ENCODE peak calls at places on chromosomes 3 and 15, in six cellular contexts. S is brain microvascular endothelial cell, F is suprapubic skin, K is neural crest cell, R is spleen, N is AG04449. H is an unnamed sample.

GRCh38 chr15:99321477-99321876 is 70.2 kb downstream of the LRRC28 start:
- DNase-seq in S (no peak), F (no peak), K (no peak), R (no peak), N (no peak), H (no peak)

GRCh38 chr3:72169561-72170472 is 384.9 kb upstream of the PROK2 start:
- DNase-seq in S (no peak), F (no peak), K (no peak), R (no peak), N (no peak), H (no peak)

GRCh38 chr15:73125219-73125618 is 73.0 kb downstream of the NEO1 start:
- DNase-seq in S (peak; percentile 15), F (no peak), K (no peak), R (no peak), N (no peak), H (no peak)

GRCh38 chr15:39629906-39630305 is 49.0 kb downstream of the THBS1 start:
- DNase-seq in S (no peak), F (no peak), K (no peak), R (no peak), N (no peak), H (no peak)

GRCh38 chr3:193594946-193595689 is 2.1 kb downstream of the OPA1 start:
- DNase-seq in S (peak; percentile 18), F (no peak), K (no peak), R (no peak), N (no peak), H (no peak)

GRCh38 chr15:70269331-70269911 is 171.7 kb upstream of the TLE3 start:
- DNase-seq in S (no peak), F (no peak), K (no peak), R (peak; percentile 75), N (no peak), H (no peak)

GRCh38 chr15:94119923-94120775 is 111.2 kb upstream of the MCTP2 start:
- DNase-seq in S (peak; percentile 80), F (no peak), K (peak; percentile 51), R (no peak), N (peak; percentile 73), H (peak; percentile 28)

GRCh38 chr3:15942936-15943335 is 145.2 kb upstream of the ANKRD28 start:
- DNase-seq in S (no peak), F (no peak), K (no peak), R (no peak), N (no peak), H (no peak)

GRCh38 chr15:100651253-100651652 is 48.9 kb downstream of the ASB7 start:
- DNase-seq in S (peak; percentile 12), F (no peak), K (no peak), R (no peak), N (no peak), H (no peak)

GRCh38 chr3:153881201-153881600 is 240.0 kb upstream of the ARHGEF26 start:
- DNase-seq in S (no peak), F (no peak), K (no peak), R (no peak), N (no peak), H (no peak)
- TF ChIP-seq CTCF in S (no peak), F (no peak), K (no peak), R (no peak), N (no peak), H (no peak)

GRCh38 chr15:48717458-48717857 is 71.9 kb upstream of the FBN1 start:
- DNase-seq in S (no peak), F (no peak), K (no peak), R (no peak), N (no peak), H (no peak)
- TF ChIP-seq CTCF in S (no peak), F (no peak), K (no peak), R (no peak), N (peak; percentile 8), H (no peak)

GRCh38 chr15:45126535-45127158 is 3.0 kb downstream of the DUOXA1 start:
- DNase-seq in S (peak; percentile 28), F (no peak), K (no peak), R (no peak), N (no peak), H (no peak)
- TF ChIP-seq CTCF in S (peak; percentile 79), F (peak; percentile 65), K (peak; percentile 73), R (peak; percentile 50), N (peak; percentile 34), H (peak; percentile 65)

DNA sequence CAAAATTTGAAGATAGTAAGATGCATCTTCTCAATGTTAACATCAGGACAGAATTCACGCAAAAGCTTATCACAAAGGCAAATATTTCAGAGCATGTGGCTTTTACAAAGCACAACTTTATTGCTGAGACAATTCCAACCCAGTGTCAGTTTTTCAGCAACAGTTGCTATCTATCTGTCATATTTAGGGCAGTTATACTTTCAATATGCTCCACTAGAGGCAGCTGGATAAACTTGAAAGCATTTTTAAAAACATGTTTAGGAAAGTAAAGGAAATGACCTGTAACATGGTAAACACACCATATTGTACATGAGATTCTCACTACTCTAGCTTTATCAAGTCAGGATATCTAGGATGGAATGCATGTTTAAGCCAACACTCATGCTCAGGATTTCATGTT is 63.7 kb upstream of the CPB1 start:
- DNase-seq in S (no peak), F (no peak), K (no peak), R (no peak), N (no peak), H (no peak)
- TF ChIP-seq CTCF in S (no peak), F (no peak), K (no peak), R (no peak), N (no peak), H (no peak)

GRCh38 chr15:69209661-69210060 is 49.2 kb downstream of the GLCE start:
- DNase-seq in S (no peak), F (no peak), K (no peak), R (no peak), N (no peak), H (no peak)

GRCh38 chr15:69215636-69216035 is 55.2 kb downstream of the GLCE start:
- DNase-seq in S (no peak), F (no peak), K (no peak), R (no peak), N (no peak), H (no peak)

GRCh38 chr15:69210574-69210973 is 50.1 kb downstream of the GLCE start:
- DNase-seq in S (no peak), F (no peak), K (no peak), R (no peak), N (no peak), H (no peak)

GRCh38 chr15:69217381-69217780 is 56.9 kb downstream of the GLCE start:
- DNase-seq in S (no peak), F (no peak), K (no peak), R (no peak), N (no peak), H (no peak)

GRCh38 chr15:69213786-69214185 is 53.4 kb downstream of the GLCE start:
- DNase-seq in S (no peak), F (no peak), K (no peak), R (no peak), N (no peak), H (no peak)
- TF ChIP-seq CTCF in S (peak; percentile 38), F (no peak), K (peak; percentile 38), R (no peak), N (no peak), H (no peak)

DNA sequence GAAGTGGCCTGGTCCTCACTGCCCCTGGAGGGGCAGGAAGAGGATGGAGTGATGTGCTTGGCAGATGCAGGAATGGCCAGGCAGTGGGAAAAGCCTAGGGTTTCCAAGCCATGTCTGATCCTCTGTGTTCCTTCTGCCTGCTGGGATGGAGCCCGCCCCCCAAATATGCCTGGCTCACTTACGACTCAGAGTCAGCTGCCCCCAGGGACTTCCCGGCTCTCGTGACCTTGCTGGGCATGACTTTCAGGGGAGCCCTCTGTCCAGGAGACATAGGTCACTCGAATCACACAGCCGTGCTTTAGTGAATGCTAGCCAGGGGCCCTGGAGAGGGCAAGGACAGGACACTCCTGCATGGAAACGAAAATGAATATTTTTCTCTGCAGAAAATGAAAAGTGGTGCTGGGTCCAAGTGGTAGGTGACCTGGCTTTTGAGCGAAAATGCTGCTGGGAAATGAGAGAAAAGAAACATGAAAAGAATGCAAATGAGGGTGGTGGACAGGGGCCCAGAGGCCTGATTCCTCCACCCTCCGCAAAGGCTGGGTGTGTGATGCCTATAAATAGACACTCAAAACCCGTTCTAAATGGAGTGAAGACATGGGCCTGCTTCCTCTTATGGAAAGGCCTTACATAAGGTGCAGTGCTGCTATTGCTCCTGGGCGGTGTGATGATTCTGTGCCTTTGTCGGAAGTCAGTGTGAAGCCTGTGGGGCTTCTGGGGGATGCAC is 107.4 kb downstream of the APBA2 start:
- DNase-seq in S (no peak), F (no peak), K (no peak), R (no peak), N (no peak), H (no peak)
- TF ChIP-seq CTCF in S (no peak), F (no peak), K (no peak), R (no peak), N (no peak), H (no peak)

DNA sequence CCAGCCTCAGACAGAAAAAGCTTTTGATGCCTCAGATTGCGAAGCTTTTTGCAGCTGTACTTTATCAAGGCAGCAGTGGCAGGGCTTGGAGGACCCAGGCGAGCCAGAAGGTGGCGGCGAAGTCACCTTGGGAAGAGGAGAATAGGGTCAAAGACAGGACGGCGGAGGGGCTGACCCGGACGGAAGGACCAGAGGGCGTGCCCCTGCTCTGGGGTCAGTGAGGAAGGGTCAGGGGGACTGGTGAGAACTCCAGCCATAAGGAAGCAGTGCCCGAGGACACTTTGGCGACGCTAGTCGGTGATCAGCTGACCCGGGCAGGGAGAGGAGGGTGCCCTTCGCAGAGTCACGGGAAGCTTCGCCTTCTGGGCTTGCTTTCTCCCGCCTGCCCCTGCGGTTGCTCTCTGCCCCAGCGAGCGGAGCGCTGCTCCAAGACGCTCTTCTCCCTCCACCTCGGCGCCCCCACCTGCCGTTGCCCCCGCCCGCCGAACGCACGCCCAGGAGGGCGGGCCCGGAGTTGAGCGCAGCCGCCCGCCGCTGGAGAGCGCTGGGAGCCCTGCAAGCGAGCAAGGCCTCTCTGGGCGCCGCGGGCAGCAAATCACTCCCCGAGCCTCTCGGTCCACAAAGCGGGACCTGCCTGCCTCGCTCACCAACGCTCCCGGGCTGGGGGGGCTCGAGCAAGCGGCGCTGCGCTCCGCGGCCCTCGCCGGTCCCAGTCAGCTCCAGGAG is 1.4 kb downstream of the CADPS start:
- DNase-seq in S (no peak), F (peak; percentile 77), K (peak; percentile 47), R (peak; percentile 67), N (no peak), H (no peak)
- TF ChIP-seq CTCF in S (no peak), F (no peak), K (peak; percentile 55), R (no peak), N (no peak), H (no peak)

GRCh38 chr3:66991478-66991877 is 6.6 kb upstream of the KBTBD8 start:
- DNase-seq in S (peak; percentile 83), F (no peak), K (no peak), R (no peak), N (peak; percentile 41), H (no peak)

GRCh38 chr3:66989241-66989640 is 8.9 kb upstream of the KBTBD8 start:
- DNase-seq in S (no peak), F (no peak), K (no peak), R (no peak), N (no peak), H (no peak)

GRCh38 chr3:66989860-66990696 is 8.0 kb upstream of the KBTBD8 start:
- DNase-seq in S (no peak), F (no peak), K (no peak), R (no peak), N (no peak), H (no peak)

GRCh38 chr3:66994588-66994987 is 3.5 kb upstream of the KBTBD8 start:
- DNase-seq in S (no peak), F (no peak), K (no peak), R (no peak), N (no peak), H (no peak)

GRCh38 chr3:66993082-66993481 is 5.0 kb upstream of the KBTBD8 start:
- DNase-seq in S (no peak), F (no peak), K (no peak), R (no peak), N (no peak), H (no peak)
- TF ChIP-seq CTCF in S (no peak), F (no peak), K (no peak), R (no peak), N (no peak), H (no peak)

GRCh38 chr3:10707089-10707983 is 108.7 kb upstream of the SLC6A11 start:
- DNase-seq in S (no peak), F (no peak), K (peak; percentile 27), R (no peak), N (no peak), H (no peak)
- TF ChIP-seq CTCF in S (no peak), F (no peak), K (peak; percentile 53), R (no peak), N (no peak), H (no peak)

H was measured in natural killer cell.